ENCODE peak calls at places on chromosomes 12 and 14, in eight cellular contexts. W is IMR-90, C is A549, P is SK-N-SH, I is H1, F is GM12878, L is HepG2, H is K562. B is an unnamed sample.

GRCh38 chr14:55851961-55852360 is 266.2 kb upstream of the PELI2 start:
- DNase-seq in I (no peak), L (no peak), C (no peak), H (no peak), P (no peak), W (no peak), F (no peak), B (no peak)

GRCh38 chr12:15982471-15982870 is 71.3 kb downstream of the DERA start:
- DNase-seq in W (peak), H (no peak), C (peak), F (no peak), I (no peak), L (no peak), P (peak), B (no peak)

GRCh38 chr12:100414756-100415155 is 57.9 kb downstream of the SLC17A8 start:
- DNase-seq in F (no peak), P (no peak), C (no peak), H (no peak), L (no peak), I (peak), W (no peak), B (no peak)

GRCh38 chr12:5534800-5535199 is 102.9 kb downstream of the NTF3 start:
- DNase-seq in C (no peak), W (no peak), L (no peak), H (no peak), F (no peak), P (no peak), I (no peak), B (no peak)

GRCh38 chr12:89225808-89226368 is 126.4 kb downstream of the DUSP6 start:
- DNase-seq in H (no peak), C (peak), W (peak), I (no peak), P (no peak), L (no peak), F (no peak), B (no peak)

GRCh38 chr14:34699873-34700621 is 14.3 kb downstream of the CFL2 start:
- DNase-seq in H (no peak), W (peak), L (peak), I (no peak), F (no peak), C (peak), P (peak), B (no peak)

GRCh38 chr14:50763386-50764007 is 67.5 kb downstream of the NIN start:
- DNase-seq in H (no peak), I (no peak), C (peak), L (no peak), P (no peak), W (peak), F (no peak), B (no peak)

GRCh38 chr12:114869091-114869834 is 185.3 kb upstream of the TBX3 start:
- DNase-seq in H (no peak), W (peak), F (no peak), P (peak), L (no peak), C (peak), I (no peak), B (peak)

GRCh38 chr12:32435921-32436710 is 36.8 kb downstream of the FGD4 start:
- DNase-seq in P (no peak), F (no peak), L (no peak), H (no peak), C (peak), W (peak), I (no peak), B (no peak)

GRCh38 chr14:53601409-53601808 is 355.2 kb downstream of the BMP4 start:
- DNase-seq in H (no peak), P (no peak), I (no peak), L (no peak), C (no peak), F (no peak), W (no peak), B (no peak)

GRCh38 chr12:98559666-98560065 is 33.8 kb upstream of the SLC25A3 start:
- DNase-seq in L (peak), P (no peak), H (no peak), C (no peak), F (no peak), W (no peak), I (no peak), B (no peak)

GRCh38 chr14:29458547-29458946 is 469.1 kb downstream of the PRKD1 start:
- DNase-seq in I (no peak), L (no peak), C (no peak), H (no peak), F (no peak), P (no peak), W (no peak), B (no peak)

GRCh38 chr12:108214046-108214445 is 85.0 kb downstream of the WSCD2 start:
- DNase-seq in W (no peak), L (no peak), C (no peak), F (no peak), P (no peak), I (no peak), H (no peak), B (no peak)

GRCh38 chr12:108211161-108211560 is 82.1 kb downstream of the WSCD2 start:
- DNase-seq in W (no peak), L (no peak), C (no peak), H (no peak), I (no peak), F (no peak), P (peak), B (no peak)

GRCh38 chr12:108218911-108219310 is 89.8 kb downstream of the WSCD2 start:
- DNase-seq in F (no peak), H (no peak), L (no peak), P (no peak), C (no peak), I (no peak), W (no peak), B (no peak)

GRCh38 chr12:108215458-108215857 is 86.4 kb downstream of the WSCD2 start:
- DNase-seq in H (no peak), P (no peak), F (no peak), C (no peak), W (no peak), L (no peak), I (no peak), B (no peak)

DNA sequence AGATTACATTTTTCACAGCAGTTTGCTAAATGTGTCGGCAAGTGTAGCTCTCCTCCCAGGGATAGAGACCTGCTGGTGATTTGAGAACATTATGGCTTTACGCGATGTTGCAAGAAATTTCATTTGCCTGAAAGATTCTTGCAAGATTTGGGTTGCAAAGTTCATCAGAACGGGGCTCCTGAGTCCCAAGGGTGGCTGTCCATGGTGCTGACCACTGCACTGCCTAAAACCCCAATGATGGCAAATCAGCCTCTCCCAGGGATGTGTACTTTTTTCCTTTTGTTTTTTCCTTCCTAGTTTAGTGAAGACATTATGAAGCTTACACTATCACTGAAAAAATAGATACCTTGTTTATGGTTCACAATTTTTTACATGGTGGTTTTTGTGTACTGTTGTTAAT is 85.4 kb downstream of the WSCD2 start:
- DNase-seq in C (no peak), I (peak), P (no peak), H (peak), L (peak), F (no peak), W (peak), B (peak)
- TF ChIP-seq USF2 in C (no peak), I (no peak), P (no peak), H (no peak), L (no peak), F (no peak), W (no peak), B (no peak)

GRCh38 chr12:468671-469389 is 9.1 kb downstream of the B4GALNT3 start:
- DNase-seq in P (no peak), F (no peak), L (no peak), I (no peak), C (no peak), H (no peak), W (peak), B (no peak)

GRCh38 chr12:466762-467161 is 7.0 kb downstream of the B4GALNT3 start:
- DNase-seq in W (no peak), H (no peak), C (no peak), F (no peak), I (no peak), P (no peak), L (no peak), B (no peak)

GRCh38 chr12:473198-473597 is 13.5 kb downstream of the B4GALNT3 start:
- DNase-seq in W (no peak), F (no peak), I (no peak), P (no peak), H (no peak), L (no peak), C (no peak), B (no peak)

GRCh38 chr12:467591-467990 is 7.9 kb downstream of the B4GALNT3 start:
- DNase-seq in P (no peak), I (no peak), L (no peak), F (no peak), W (no peak), H (no peak), C (no peak), B (no peak)

DNA sequence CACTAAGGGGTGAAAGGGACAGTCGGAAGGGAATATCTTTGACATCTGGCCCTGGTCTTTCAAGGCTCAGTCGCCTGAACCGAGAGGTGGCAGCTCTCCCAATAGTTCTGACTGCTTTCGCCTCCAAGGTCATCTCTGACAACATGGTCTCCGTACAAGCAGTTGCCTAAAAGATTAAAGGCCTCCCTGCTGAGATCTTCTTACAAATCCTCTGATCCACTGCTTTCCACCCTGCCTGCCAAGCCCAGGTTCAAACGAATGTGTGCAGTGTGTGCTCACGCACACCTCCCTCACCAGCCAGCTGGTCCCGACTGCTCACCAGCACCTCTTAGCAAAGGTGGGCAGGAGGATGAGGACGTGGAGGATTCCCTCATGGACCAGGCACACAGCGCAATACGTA is 10.4 kb downstream of the B4GALNT3 start:
- DNase-seq in W (no peak), L (no peak), H (no peak), P (no peak), I (no peak), F (no peak), C (no peak), B (no peak)
- TF ChIP-seq USF2 in W (no peak), L (no peak), H (no peak), P (no peak), I (no peak), F (no peak), C (no peak), B (no peak)

DNA sequence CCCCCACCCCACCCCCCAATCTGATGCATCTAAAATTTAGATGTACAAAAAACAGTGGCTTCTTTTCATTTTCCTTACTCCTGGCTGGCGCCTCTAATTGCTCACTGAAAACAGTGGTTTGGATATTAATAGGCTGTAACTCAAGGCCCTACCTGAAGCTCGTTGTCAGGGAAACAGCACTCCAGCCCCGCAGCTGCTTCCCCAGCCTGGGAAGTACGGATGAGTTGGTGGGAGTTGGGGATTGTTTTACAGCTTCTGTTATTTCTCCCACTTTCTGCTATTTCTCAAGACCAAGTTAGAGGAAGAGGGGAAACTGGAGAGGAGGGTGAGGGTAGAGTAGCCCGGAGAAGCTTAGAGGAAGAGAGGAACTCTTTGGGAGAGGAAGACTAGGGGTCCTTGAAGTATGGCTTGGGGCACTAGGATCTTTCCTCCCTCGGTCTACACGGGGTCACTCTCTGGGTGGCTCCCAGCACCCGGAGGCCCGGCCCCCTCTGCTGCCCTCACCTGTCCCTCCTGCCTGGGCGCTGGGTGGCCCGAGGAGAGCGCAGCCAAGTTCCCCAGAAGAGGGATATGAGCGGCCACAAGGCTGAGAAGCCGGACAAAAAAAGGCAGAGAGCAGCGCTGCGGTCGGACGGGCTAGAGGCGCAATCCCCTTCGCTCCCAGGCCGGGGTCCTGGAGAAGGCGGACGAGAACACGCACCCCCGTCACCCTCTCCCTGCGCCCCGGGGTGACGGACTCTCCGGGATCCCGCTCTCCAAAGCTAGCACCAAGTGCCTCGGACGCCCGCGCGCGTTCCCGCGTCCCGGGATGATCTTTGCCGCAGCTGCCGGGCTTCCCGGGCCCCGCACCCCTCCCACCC is 702 bp downstream of the SPTB start:
- DNase-seq in P (peak), I (peak), C (peak), F (no peak), H (peak), L (no peak), W (no peak), B (peak)
- TF ChIP-seq USF2 in P (no peak), I (no peak), C (no peak), F (no peak), H (no peak), L (no peak), W (no peak), B (no peak)

DNA sequence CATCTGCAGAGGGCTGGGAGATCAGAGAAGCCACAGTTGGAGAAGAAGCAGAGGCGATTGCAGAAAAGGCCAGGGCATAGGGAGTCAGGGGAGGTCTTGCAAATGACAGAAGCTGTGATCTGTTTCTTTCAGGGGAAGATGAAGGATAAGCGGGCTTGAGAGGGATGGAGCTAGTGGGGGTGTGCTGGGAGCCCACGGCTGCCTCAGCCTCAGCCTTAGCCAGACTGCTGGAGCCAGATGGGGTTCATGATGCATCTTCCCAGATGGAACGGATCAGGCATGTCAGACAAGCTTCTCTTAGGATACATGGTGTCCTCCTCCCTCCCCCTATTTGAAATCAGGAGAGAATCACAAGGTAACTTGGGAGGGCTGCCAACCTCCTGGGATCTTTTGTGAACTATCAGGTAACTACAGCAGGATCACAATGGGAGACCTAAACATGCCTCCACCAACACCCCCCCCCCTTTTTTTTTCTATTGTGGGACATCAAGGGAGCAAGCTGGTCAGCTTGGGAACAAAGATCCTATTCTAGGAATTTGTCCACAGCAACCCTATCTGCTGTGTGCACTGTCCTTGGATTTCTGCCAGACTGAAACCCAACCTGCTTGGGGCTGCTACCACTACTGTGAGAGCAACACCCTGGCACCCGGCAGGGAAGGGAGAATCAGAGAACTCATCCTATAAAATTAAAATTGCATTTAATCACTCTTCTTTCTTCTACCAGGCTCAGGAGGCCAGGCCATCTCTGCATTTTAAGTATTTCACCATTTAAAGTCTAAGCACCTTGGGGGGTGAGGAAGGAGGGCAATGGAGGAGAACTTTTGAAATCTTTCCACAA is 10.7 kb upstream of the ATP2A2 start:
- DNase-seq in H (peak), W (peak), L (peak), P (peak), C (peak), F (no peak), I (no peak), B (no peak)
- TF ChIP-seq USF2 in H (no peak), W (no peak), L (no peak), P (no peak), C (no peak), F (no peak), I (no peak), B (no peak)

DNA sequence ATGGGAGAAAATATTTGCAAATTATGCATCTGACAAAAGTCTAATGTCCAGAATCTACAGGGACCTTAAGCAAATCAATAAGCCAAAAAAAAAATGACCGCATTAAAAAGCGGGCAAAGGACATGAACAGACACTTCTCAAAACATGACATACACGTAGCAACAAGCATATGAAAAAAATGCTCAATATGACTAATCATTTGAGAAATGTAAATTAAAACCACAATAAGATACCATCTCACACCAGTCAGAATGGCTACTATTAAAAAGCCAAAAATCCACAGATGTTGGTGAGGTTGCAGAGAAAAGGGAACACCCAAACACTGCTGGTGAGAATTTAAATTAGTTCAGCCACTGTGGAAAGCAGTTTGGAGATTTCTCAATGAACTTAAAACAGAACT is 16.1 kb downstream of the PAWR start:
- DNase-seq in P (no peak), H (no peak), L (no peak), F (no peak), C (no peak), W (peak), I (no peak), B (no peak)
- TF ChIP-seq USF2 in P (no peak), H (no peak), L (no peak), F (no peak), C (no peak), W (no peak), I (no peak), B (no peak)

GRCh38 chr12:124374567-124374966 is 79.7 kb downstream of the RFLNA start:
- DNase-seq in C (no peak), H (no peak), W (no peak), P (no peak), L (no peak), F (no peak), I (no peak), B (no peak)
- TF ChIP-seq USF2 in C (no peak), H (no peak), W (no peak), P (no peak), L (no peak), F (no peak), I (no peak), B (no peak)

B was measured in WTC11.